ENCODE peak calls at places on chromosomes 5 and 9, in four cellular contexts. C, H, O and L are unnamed samples.

GRCh38 chr5:141965071-141965470 is 3.8 kb upstream of the RNF14 start:
- DNase-seq in C (peak; percentile 43), H (no peak), O (no peak), L (peak; percentile 10)

GRCh38 chr5:123178693-123179092 is 89.7 kb downstream of the PRDM6 start:
- DNase-seq in C (no peak), H (no peak), O (no peak), L (no peak)

GRCh38 chr9:121797056-121797455 is 145.6 kb downstream of the DAB2IP start:
- DNase-seq in C (no peak), H (no peak), O (no peak), L (no peak)

GRCh38 chr5:166505546-166505945 is 1785.9 kb upstream of the WWC1 start:
- DNase-seq in C (no peak), H (peak; percentile 12), O (no peak), L (no peak)

GRCh38 chr9:33290994-33291397 is 680 bp downstream of the NFX1 start:
- DNase-seq in C (no peak), H (no peak), O (no peak), L (peak; percentile 97)

GRCh38 chr5:142204219-142204618 is 95.6 kb downstream of the NDFIP1 start:
- DNase-seq in C (no peak), H (peak; percentile 68), O (no peak), L (no peak)

GRCh38 chr9:128999581-129000206 is 28.4 kb downstream of the SH3GLB2 start:
- DNase-seq in C (no peak), H (no peak), O (no peak), L (no peak)

GRCh38 chr5:141772281-141772680 is 90.3 kb upstream of the ARAP3 start:
- DNase-seq in C (no peak), H (no peak), O (no peak), L (peak; percentile 21)

GRCh38 chr9:132249123-132249522 is 87.3 kb downstream of the NTNG2 start:
- DNase-seq in C (no peak), H (no peak), O (no peak), L (no peak)

GRCh38 chr9:14119694-14120514 is 194.0 kb downstream of the NFIB start:
- DNase-seq in C (no peak), H (peak; percentile 61), O (no peak), L (peak; percentile 80)

GRCh38 chr9:91428431-91428830 is 4.8 kb upstream of the NFIL3 start:
- DNase-seq in C (no peak), H (no peak), O (peak; percentile 63), L (peak; percentile 56)

GRCh38 chr9:2307480-2307879 is 292.3 kb downstream of the SMARCA2 start:
- DNase-seq in C (no peak), H (peak; percentile 9), O (no peak), L (peak; percentile 50)

DNA sequence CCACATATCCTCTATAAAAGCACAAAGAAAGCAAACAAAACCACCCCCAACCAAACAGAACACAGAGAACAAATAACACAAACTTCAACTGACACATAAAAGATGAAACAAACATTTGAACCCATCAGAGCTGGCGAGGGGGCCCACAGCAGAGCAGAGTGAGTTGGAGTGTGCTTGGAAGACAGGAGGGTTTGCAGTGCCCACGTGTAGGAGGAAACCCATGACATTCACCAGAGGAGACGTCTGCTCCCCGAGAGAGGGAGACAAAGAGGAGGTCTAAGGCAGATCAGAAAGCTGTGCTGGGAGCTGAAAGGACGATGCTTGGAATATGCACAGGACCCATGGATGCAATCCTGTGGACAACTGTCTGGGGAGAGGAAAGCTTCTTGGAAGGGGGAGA is 27.0 kb downstream of the MRPL36 start:
- DNase-seq in C (peak; percentile 36), H (peak; percentile 33), O (no peak), L (peak; percentile 60)
- TF ChIP-seq CTCF in C (peak; percentile 63), H (peak; percentile 62), O (no peak), L (peak; percentile 55)

DNA sequence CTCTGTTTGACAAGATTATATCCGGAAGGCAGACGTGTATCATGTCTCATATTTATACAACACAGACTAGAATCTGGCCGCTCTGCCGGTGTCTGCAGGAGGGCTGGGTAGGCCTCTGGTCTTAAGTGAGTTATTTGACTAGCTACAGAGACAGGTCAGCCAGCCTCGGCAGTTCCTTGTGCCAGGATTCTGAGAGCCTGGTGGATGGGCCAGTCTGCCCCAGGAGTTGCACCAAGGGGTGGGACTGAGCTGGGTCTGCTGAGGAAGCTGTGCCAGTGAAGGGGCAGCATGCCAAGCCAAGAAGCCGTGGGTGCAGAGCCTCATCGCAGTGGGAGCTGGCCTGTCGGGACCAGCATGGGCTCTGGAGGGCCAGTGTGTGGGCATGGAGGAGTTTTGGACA is 7.1 kb downstream of the SNX18 start:
- DNase-seq in C (peak; percentile 70), H (peak; percentile 63), O (no peak), L (no peak)
- H3K4me3 ChIP-seq in C (no peak overlapping the region), H (no peak overlapping the region), O (peak overlapping the region; percentile 2), L (no peak overlapping the region)

GRCh38 chr9:83336696-83337095 is 201.5 kb downstream of the FRMD3 start:
- DNase-seq in C (no peak), H (peak; percentile 10), O (no peak), L (no peak)

GRCh38 chr9:83339435-83339834 is 198.8 kb downstream of the FRMD3 start:
- DNase-seq in C (no peak), H (peak; percentile 6), O (no peak), L (no peak)

GRCh38 chr9:83330207-83331196 is 207.7 kb downstream of the FRMD3 start:
- DNase-seq in C (no peak), H (no peak), O (peak; percentile 6), L (no peak)

GRCh38 chr9:83334320-83334719 is 203.9 kb downstream of the FRMD3 start:
- DNase-seq in C (peak; percentile 85), H (peak; percentile 85), O (peak; percentile 76), L (peak; percentile 86)
- TF ChIP-seq CTCF in C (peak; percentile 96), H (peak; percentile 91), O (peak; percentile 60), L (peak; percentile 92)

GRCh38 chr5:172894767-172895166 is 60.7 kb downstream of the ERGIC1 start:
- DNase-seq in C (no peak), H (no peak), O (no peak), L (no peak)
- H3K4me3 ChIP-seq in C (no peak overlapping the region), H (no peak overlapping the region), O (no peak overlapping the region), L (no peak overlapping the region)

GRCh38 chr9:130154816-130155215 is 17.4 kb upstream of the NCS1 start:
- DNase-seq in C (no peak), H (no peak), O (no peak), L (no peak)

GRCh38 chr9:130157079-130157478 is 15.1 kb upstream of the NCS1 start:
- DNase-seq in C (no peak), H (no peak), O (no peak), L (no peak)

GRCh38 chr9:130155647-130156046 is 16.6 kb upstream of the NCS1 start:
- DNase-seq in C (no peak), H (no peak), O (no peak), L (no peak)

GRCh38 chr9:130159057-130159456 is 13.1 kb upstream of the NCS1 start:
- DNase-seq in C (no peak), H (no peak), O (no peak), L (no peak)

GRCh38 chr9:130156672-130157071 is 15.5 kb upstream of the NCS1 start:
- DNase-seq in C (no peak), H (no peak), O (no peak), L (no peak)
- TF ChIP-seq CTCF in C (peak; percentile 26), H (no peak), O (no peak), L (no peak)

GRCh38 chr5:177545487-177546261 is 8.7 kb downstream of the FAM193B start:
- DNase-seq in C (no peak), H (no peak), O (peak; percentile 81), L (peak; percentile 97)
- H3K4me3 ChIP-seq in C (no peak overlapping the region), H (no peak overlapping the region), O (no peak overlapping the region), L (no peak overlapping the region)

GRCh38 chr9:26221295-26221694 is 543.1 kb upstream of the TUSC1 start:
- DNase-seq in C (no peak), H (no peak), O (no peak), L (no peak)

GRCh38 chr9:26216702-26217101 is 538.5 kb upstream of the TUSC1 start:
- DNase-seq in C (no peak), H (no peak), O (no peak), L (no peak)

GRCh38 chr9:26219961-26220360 is 541.7 kb upstream of the TUSC1 start:
- DNase-seq in C (peak; percentile 34), H (no peak), O (no peak), L (peak; percentile 28)
- TF ChIP-seq CTCF in C (no peak), H (no peak), O (no peak), L (no peak)

GRCh38 chr9:110041452-110041851 is 166.5 kb downstream of the C9orf152 start:
- DNase-seq in C (no peak), H (no peak), O (no peak), L (no peak)

GRCh38 chr9:110040788-110041187 is 167.2 kb downstream of the C9orf152 start:
- DNase-seq in C (no peak), H (peak; percentile 64), O (no peak), L (peak; percentile 84)

GRCh38 chr9:110033869-110034268 is 174.1 kb downstream of the C9orf152 start:
- DNase-seq in C (no peak), H (no peak), O (no peak), L (no peak)

GRCh38 chr9:110031511-110032173 is 176.3 kb downstream of the C9orf152 start:
- DNase-seq in C (no peak), H (peak; percentile 77), O (no peak), L (peak; percentile 85)

DNA sequence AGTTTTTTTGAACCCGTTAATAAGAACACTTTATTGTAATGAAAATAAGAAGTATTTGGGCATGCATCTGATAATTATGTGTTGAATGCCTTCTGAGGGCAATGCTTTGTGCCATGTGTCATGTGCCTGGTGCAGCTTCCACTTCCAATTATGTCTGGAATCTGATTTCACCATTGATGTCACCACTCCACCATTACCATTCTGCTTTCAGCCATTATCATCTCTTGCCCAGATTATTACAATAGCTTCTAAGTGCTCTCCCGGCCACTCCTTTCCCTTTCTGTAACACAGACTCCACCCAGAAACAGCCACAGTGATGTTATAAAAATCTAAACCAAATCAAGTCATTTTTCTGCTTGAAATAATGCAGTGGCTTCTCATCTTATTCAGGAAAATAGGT is 171.7 kb downstream of the C9orf152 start:
- DNase-seq in C (no peak), H (no peak), O (no peak), L (no peak)
- H3K4me3 ChIP-seq in C (no peak overlapping the region), H (no peak overlapping the region), O (no peak overlapping the region), L (no peak overlapping the region)

DNA sequence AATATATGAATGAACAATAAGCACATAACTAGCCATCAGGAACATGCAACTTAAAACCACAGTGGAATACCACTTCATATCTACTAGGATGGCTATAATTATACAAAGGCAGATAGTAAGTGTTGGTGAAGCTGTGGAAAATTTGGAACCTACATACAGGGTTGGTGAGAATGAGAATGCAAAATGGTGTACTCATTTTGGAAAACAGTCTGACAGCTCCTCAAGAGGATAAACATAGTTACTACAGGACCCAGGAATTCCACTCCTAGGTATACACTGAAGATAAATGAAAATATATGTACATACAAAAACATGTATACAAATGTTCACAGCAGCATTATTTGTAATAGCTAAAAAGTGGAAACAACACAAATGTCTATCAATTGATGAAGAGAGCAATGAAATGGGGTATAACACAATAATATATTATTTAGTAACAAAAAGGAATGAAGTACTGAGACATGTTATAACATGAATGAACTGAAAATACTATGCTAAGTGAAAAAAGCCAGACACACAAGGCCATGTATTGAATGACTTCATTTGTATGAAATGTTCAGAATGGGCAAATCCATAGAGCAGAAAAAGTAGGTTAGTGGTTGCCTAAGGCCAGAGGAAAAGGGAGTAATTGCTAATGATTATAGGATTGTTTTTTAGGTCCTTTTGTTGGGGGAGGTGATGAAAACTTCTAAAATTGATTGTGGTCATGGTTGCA is 31.2 kb upstream of the CDK5RAP2 start:
- DNase-seq in C (no peak), H (no peak), O (no peak), L (no peak)
- TF ChIP-seq CTCF in C (peak; percentile 57), H (peak; percentile 23), O (no peak), L (peak; percentile 30)